ENCODE peak calls at places on chromosomes 4 and X, in seven cellular contexts. R is left ventricle myocardium inferior, E is SJSA1, X is endothelial cell, A is coronary artery, U is SIG-M5, B is hepatocyte. K is an unnamed sample.

GRCh38 chr4:184409911-184410692 is 64.2 kb downstream of the IRF2 start:
- DNase-seq in R (no peak), E (no peak), X (peak), A (no peak), U (no peak), B (no peak), K (no peak)

GRCh38 chrX:15864629-15865028 is 10.0 kb upstream of the AP1S2 start:
- DNase-seq in R (no peak), E (no peak), X (no peak), A (no peak), U (no peak), B (no peak), K (no peak)

GRCh38 chrX:57241967-57242366 is 44.5 kb upstream of the FAAH2 start:
- DNase-seq in R (no peak), E (no peak), X (no peak), A (no peak), U (no peak), B (no peak), K (no peak)

GRCh38 chrX:122026665-122027064 is 979.3 kb downstream of the GLUD2 start:
- DNase-seq in R (no peak), E (no peak), X (no peak), A (no peak), U (no peak), B (no peak), K (no peak)

GRCh38 chr4:142379277-142380051 is 466.6 kb downstream of the INPP4B start:
- DNase-seq in R (no peak), E (no peak), X (no peak), A (no peak), U (no peak), B (peak), K (no peak)

GRCh38 chr4:53481586-53481985 is 104.1 kb downstream of the FIP1L1 start:
- DNase-seq in R (no peak), E (no peak), X (no peak), A (no peak), U (no peak), B (no peak), K (no peak)

GRCh38 chr4:181162266-181163063 is 1080.7 kb upstream of the TENM3 start:
- DNase-seq in R (no peak), E (no peak), X (no peak), A (no peak), U (no peak), B (no peak), K (no peak)

GRCh38 chr4:108693819-108694218 is 43.4 kb downstream of the OSTC start:
- DNase-seq in R (no peak), E (no peak), X (no peak), A (no peak), U (no peak), B (no peak), K (no peak)

GRCh38 chr4:76035146-76035545 is 724 bp downstream of the CXCL11 start:
- DNase-seq in R (no peak), E (no peak), X (no peak), A (no peak), U (peak), B (no peak), K (no peak)

GRCh38 chr4:153486281-153487151 is 20.4 kb downstream of the TMEM131L start:
- DNase-seq in R (no peak), E (peak), X (no peak), A (no peak), U (no peak), B (peak), K (no peak)

GRCh38 chrX:119040432-119040831 is 32.4 kb upstream of the CT47C1 start:
- DNase-seq in R (no peak), E (no peak), X (no peak), A (no peak), U (no peak), B (no peak), K (no peak)

GRCh38 chr4:2044119-2044485 is 15.0 kb upstream of the NAT8L start:
- DNase-seq in R (no peak), E (no peak), X (no peak), A (no peak), U (no peak), B (no peak), K (no peak)

GRCh38 chr4:16226816-16227461 is 668 bp upstream of the TAPT1 start:
- DNase-seq in R (peak), E (peak), X (peak), A (peak), U (no peak), B (peak), K (peak)

GRCh38 chr4:81485310-81485980 is 13.7 kb upstream of the RASGEF1B start:
- DNase-seq in R (no peak), E (no peak), X (no peak), A (no peak), U (no peak), B (no peak), K (no peak)

GRCh38 chrX:16125520-16126149 is 2.3 kb downstream of the GRPR start:
- DNase-seq in R (no peak), E (no peak), X (no peak), A (no peak), U (no peak), B (peak), K (no peak)

GRCh38 chrX:19257001-19257400 is 86.7 kb upstream of the PDHA1 start:
- DNase-seq in R (no peak), E (no peak), X (no peak), A (no peak), U (no peak), B (no peak), K (no peak)

GRCh38 chr4:147362868-147363440 is 117.9 kb upstream of the EDNRA start:
- DNase-seq in R (peak), E (no peak), X (no peak), A (no peak), U (no peak), B (peak), K (no peak)

GRCh38 chr4:148376151-148376550 is 66.1 kb downstream of the NR3C2 start:
- DNase-seq in R (no peak), E (no peak), X (no peak), A (no peak), U (no peak), B (peak), K (peak)

GRCh38 chrX:47817421-47817820 is 19.3 kb upstream of the ZNF81 start:
- DNase-seq in R (no peak), E (no peak), X (no peak), A (no peak), U (no peak), B (no peak), K (no peak)

K was measured in effector memory CD8-positive, alpha-beta T cell.